ENCODE peak calls at places on chromosome 12, in four cellular contexts. B, P, X and E are unnamed samples.

GRCh38 chr12:63894132-63894531 is 49.6 kb downstream of the SRGAP1 start:
- DNase-seq in X (no peak), B (no peak), P (no peak), E (no peak)

GRCh38 chr12:93098077-93098476 is 169.0 kb upstream of the EEA1 start:
- DNase-seq in P (peak), B (peak), X (peak), E (peak)

GRCh38 chr12:130924946-130925345 is 28.8 kb upstream of the ADGRD1 start:
- DNase-seq in P (no peak), B (no peak), X (no peak), E (no peak)

GRCh38 chr12:18703916-18704315 is 33.9 kb downstream of the PLCZ1 start:
- DNase-seq in B (no peak), X (no peak), P (no peak), E (no peak)

GRCh38 chr12:5480218-5480952 is 48.5 kb downstream of the NTF3 start:
- DNase-seq in B (no peak), P (no peak), X (no peak), E (no peak)

GRCh38 chr12:67394600-67394999 is 125.4 kb downstream of the CAND1 start:
- DNase-seq in X (peak), P (peak), B (peak), E (no peak)

GRCh38 chr12:39467432-39467870 is 24.5 kb upstream of the KIF21A start:
- DNase-seq in B (no peak), X (no peak), P (no peak), E (no peak)

GRCh38 chr12:116717466-116718457 is 20.1 kb downstream of the SPRING1 start:
- DNase-seq in B (peak), P (peak), X (peak), E (no peak)

GRCh38 chr12:9349888-9350885 is 142.0 kb upstream of the PZP start:
- DNase-seq in P (no peak), B (no peak), X (no peak), E (no peak)

GRCh38 chr12:9334964-9335363 is 126.8 kb upstream of the PZP start:
- DNase-seq in P (no peak), B (no peak), X (no peak), E (no peak)

GRCh38 chr12:50354908-50355307 is 41.5 kb downstream of the FAM186A start:
- DNase-seq in X (no peak), B (no peak), P (no peak), E (no peak)

GRCh38 chr12:63795944-63796343 is 16.2 kb downstream of the RXYLT1 start:
- DNase-seq in P (no peak), B (no peak), X (no peak), E (no peak)

GRCh38 chr12:63808631-63809030 is 28.9 kb downstream of the RXYLT1 start:
- DNase-seq in X (no peak), P (no peak), B (no peak), E (no peak)

GRCh38 chr12:67826148-67826547 is 163.1 kb upstream of the IFNG-AS1 start:
- DNase-seq in X (no peak), P (no peak), B (no peak), E (no peak)

GRCh38 chr12:46609281-46609623 is 216.5 kb downstream of the SLC38A4 start:
- DNase-seq in X (no peak), B (no peak), P (no peak), E (no peak)

GRCh38 chr12:79737875-79738718 is 47.3 kb upstream of the PAWR start:
- DNase-seq in X (no peak), P (peak), B (no peak), E (peak)

GRCh38 chr12:109768901-109769670 is 55.5 kb downstream of the FAM222A start:
- DNase-seq in B (no peak), X (no peak), P (no peak), E (peak)

GRCh38 chr12:109804820-109805761 is 28.1 kb downstream of the TRPV4 start:
- DNase-seq in P (peak), X (peak), B (peak), E (peak)

GRCh38 chr12:93042283-93042682 is 113.2 kb upstream of the EEA1 start:
- DNase-seq in B (no peak), X (no peak), P (no peak), E (no peak)

GRCh38 chr12:118430516-118430915 is 54.2 kb downstream of the SUDS3 start:
- DNase-seq in X (no peak), B (no peak), P (no peak), E (no peak)

GRCh38 chr12:105355752-105356151 is 25.3 kb downstream of the C12orf75 start:
- DNase-seq in B (no peak), X (no peak), P (no peak), E (no peak)

GRCh38 chr12:52837781-52838736 is 3.9 kb upstream of the KRT79 start:
- DNase-seq in B (no peak), X (no peak), P (no peak), E (no peak)

GRCh38 chr12:10364839-10365681 is 24.8 kb downstream of the KLRK1 start:
- DNase-seq in P (peak), B (peak), X (peak), E (peak)

GRCh38 chr12:19058235-19059021 is 71.1 kb upstream of the PLEKHA5 start:
- DNase-seq in B (no peak), P (no peak), X (no peak), E (peak)

GRCh38 chr12:32906407-32907165 is 10.0 kb upstream of the PKP2 start:
- DNase-seq in B (no peak), P (no peak), X (no peak), E (no peak)

GRCh38 chr12:108721824-108722223 is 9.5 kb downstream of the CORO1C start:
- DNase-seq in B (no peak), P (no peak), X (no peak), E (no peak)

GRCh38 chr12:132285991-132286681 is 43.3 kb downstream of the GALNT9 start:
- DNase-seq in X (peak), P (no peak), B (peak), E (peak)

GRCh38 chr12:31929140-31929526 is 30.1 kb upstream of the RESF1 start:
- DNase-seq in B (no peak), P (no peak), X (no peak), E (no peak)

GRCh38 chr12:25745281-25745680 is 192.2 kb upstream of the LMNTD1 start:
- DNase-seq in X (no peak), P (no peak), B (no peak), E (no peak)

GRCh38 chr12:46667547-46667946 is 158.2 kb downstream of the SLC38A4 start:
- DNase-seq in B (no peak), P (no peak), X (no peak), E (no peak)

GRCh38 chr12:131695968-131696367 is 14.9 kb upstream of the SFSWAP start:
- DNase-seq in P (no peak), B (no peak), X (no peak), E (no peak)

GRCh38 chr12:118061876-118062791 is 1.2 kb upstream of the WSB2 start:
- DNase-seq in P (no peak), B (peak), X (peak), E (no peak)

GRCh38 chr12:119440961-119441360 is 106.4 kb downstream of the CCDC60 start:
- DNase-seq in P (no peak), X (no peak), B (no peak), E (no peak)

GRCh38 chr12:19483727-19484126 is 44.4 kb downstream of the AEBP2 start:
- DNase-seq in X (no peak), P (no peak), B (no peak), E (no peak)

GRCh38 chr12:114190971-114191370 is 215.0 kb downstream of the TBX5 start:
- DNase-seq in B (no peak), P (no peak), X (no peak), E (no peak)

GRCh38 chr12:54050479-54050805 is 3.2 kb upstream of the HOXC4 start:
- DNase-seq in X (no peak), P (no peak), B (no peak), E (no peak)

GRCh38 chr12:29256598-29256997 is 107.5 kb downstream of the FAR2 start:
- DNase-seq in X (no peak), P (no peak), B (no peak), E (no peak)

GRCh38 chr12:20024194-20024593 is 344.1 kb upstream of the PDE3A start:
- DNase-seq in B (no peak), P (no peak), X (no peak), E (no peak)

GRCh38 chr12:12563529-12563928 is 866 bp upstream of the DUSP16 start:
- DNase-seq in B (no peak), X (no peak), P (no peak), E (no peak)

GRCh38 chr12:87185367-87185766 is 843.8 kb downstream of the C12orf50 start:
- DNase-seq in X (no peak), P (no peak), B (no peak), E (no peak)